ENCODE peak calls at places on chromosomes 11 and 22, in five cellular contexts. E is EL; Q is substantia nigra; U is AG20443; O is stimulated activated naive B cell treated with anti-CD40 and anti-IgM and Interleukin-4, amounts not matched to agents 10 μg/mL and 1 μg/mL and 100 μg/mL, for 72 hours. J is an unnamed sample.

GRCh38 chr11:36447947-36448346 is 62.1 kb downstream of the TRAF6 start:
- DNase-seq in E (no peak), O (no peak), Q (no peak), U (no peak), J (no peak)

GRCh38 chr11:119518746-119519382 is 95.9 kb upstream of the THY1 start:
- DNase-seq in O (no peak), Q (no peak), E (peak; percentile 21), U (no peak), J (no peak)

GRCh38 chr22:49142891-49143290 is 684.8 kb downstream of the BRD1 start:
- DNase-seq in U (no peak), E (no peak), Q (no peak), O (no peak), J (no peak)

GRCh38 chr11:63920870-63921417 is 4.0 kb upstream of the RCOR2 start:
- DNase-seq in Q (no peak), U (no peak), E (no peak), O (no peak), J (no peak)

GRCh38 chr22:23226497-23226850 is 46.2 kb downstream of the BCR start:
- DNase-seq in O (no peak), U (no peak), Q (no peak), E (no peak), J (no peak)

GRCh38 chr11:65863889-65864757 is 3.9 kb downstream of the MUS81 start:
- DNase-seq in U (no peak), E (peak; percentile 2), Q (no peak), O (no peak), J (no peak)

GRCh38 chr22:48750282-48750681 is 1077.4 kb downstream of the BRD1 start:
- DNase-seq in E (no peak), U (no peak), Q (no peak), O (no peak), J (no peak)

GRCh38 chr22:25039255-25039654 is 86.7 kb downstream of the KIAA1671 start:
- DNase-seq in Q (no peak), U (no peak), E (no peak), O (no peak), J (no peak)

GRCh38 chr22:45268958-45269844 is 15.5 kb upstream of the UPK3A start:
- DNase-seq in Q (peak; percentile 66), U (peak; percentile 93), E (peak; percentile 59), O (peak; percentile 67), J (peak; percentile 42)

GRCh38 chr11:8693555-8693954 is 11.0 kb downstream of the RPL27A start:
- DNase-seq in E (no peak), O (no peak), Q (no peak), U (no peak), J (no peak)

GRCh38 chr11:41486436-41486835 is 27.0 kb upstream of the LRRC4C start:
- DNase-seq in O (no peak), E (no peak), U (no peak), Q (no peak), J (no peak)

GRCh38 chr22:50314455-50315288 is 7.2 kb upstream of the PLXNB2 start:
- DNase-seq in O (peak; percentile 80), U (no peak), E (no peak), Q (no peak), J (no peak)

GRCh38 chr11:47797633-47798032 is 30.5 kb upstream of the FNBP4 start:
- DNase-seq in U (peak; percentile 19), E (peak; percentile 78), O (no peak), Q (no peak), J (peak; percentile 74)